ENCODE peak calls at places on chromosomes 2 and 18, in eight cellular contexts. H, C, K, B, Z, U, J and Q are unnamed samples.

GRCh38 chr18:61203151-61203550 is 130.1 kb upstream of the CDH20 start:
- DNase-seq in H (no peak), C (no peak), K (no peak), B (no peak), Z (no peak), U (no peak), J (no peak), Q (no peak)

GRCh38 chr2:179983250-179983932 is 23.7 kb downstream of the CWC22 start:
- DNase-seq in H (no peak), C (no peak), K (no peak), B (no peak), Z (no peak), U (no peak), J (no peak), Q (no peak)

GRCh38 chr2:230067990-230068657 is 600 bp downstream of the SLC16A14 start:
- DNase-seq in H (no peak), C (peak; percentile 72), K (peak; percentile 35), B (peak; percentile 59), Z (peak; percentile 82), U (peak; percentile 9), J (peak; percentile 72), Q (peak; percentile 30)

GRCh38 chr2:76120176-76120575 is 409.5 kb upstream of the GCFC2 start:
- DNase-seq in H (no peak), C (no peak), K (no peak), B (no peak), Z (no peak), U (no peak), J (no peak), Q (no peak)

GRCh38 chr2:47867205-47867604 is 39.1 kb downstream of the FBXO11 start:
- DNase-seq in H (no peak), C (no peak), K (peak; percentile 58), B (peak; percentile 46), Z (no peak), U (no peak), J (no peak), Q (no peak)

GRCh38 chr2:108305901-108306300 is 17.2 kb downstream of the SULT1C2 start:
- DNase-seq in H (no peak), C (no peak), K (no peak), B (no peak), Z (no peak), U (no peak), J (no peak), Q (no peak)

GRCh38 chr18:62505669-62506494 is 16.9 kb upstream of the ZCCHC2 start:
- DNase-seq in H (no peak), C (no peak), K (no peak), B (no peak), Z (no peak), U (no peak), J (peak; percentile 57), Q (no peak)

GRCh38 chr2:218805627-218806026 is 23.7 kb downstream of the CYP27A1 start:
- DNase-seq in H (no peak), C (no peak), K (no peak), B (no peak), Z (peak; percentile 53), U (no peak), J (no peak), Q (no peak)

GRCh38 chr2:95013726-95014125 is 11.8 kb upstream of the MAL start:
- DNase-seq in H (no peak), C (peak; percentile 8), K (no peak), B (no peak), Z (no peak), U (no peak), J (no peak), Q (no peak)

GRCh38 chr18:62396381-62396780 is 71.3 kb downstream of the TNFRSF11A start:
- DNase-seq in H (no peak), C (no peak), K (no peak), B (no peak), Z (no peak), U (no peak), J (no peak), Q (no peak)

GRCh38 chr2:222982010-222982908 is 69.7 kb upstream of the KCNE4 start:
- DNase-seq in H (no peak), C (no peak), K (peak; percentile 49), B (no peak), Z (peak; percentile 42), U (peak; percentile 70), J (no peak), Q (peak; percentile 61)

GRCh38 chr2:218186876-218187649 is 20.3 kb upstream of the CXCR1 start:
- DNase-seq in H (no peak), C (no peak), K (no peak), B (no peak), Z (no peak), U (no peak), J (no peak), Q (peak; percentile 17)

GRCh38 chr2:20148841-20149702 is 75.9 kb downstream of the SDC1 start:
- DNase-seq in H (no peak), C (no peak), K (no peak), B (peak; percentile 69), Z (peak; percentile 61), U (no peak), J (no peak), Q (no peak)

GRCh38 chr2:160062283-160063005 is at the start of gene PLA2R1:
- DNase-seq in H (no peak), C (peak; percentile 73), K (peak; percentile 63), B (peak; percentile 66), Z (peak; percentile 76), U (no peak), J (no peak), Q (peak; percentile 38)

GRCh38 chr18:6781846-6782245 is 52.3 kb downstream of the ARHGAP28 start:
- DNase-seq in H (no peak), C (no peak), K (peak; percentile 35), B (no peak), Z (no peak), U (no peak), J (no peak), Q (no peak)
- H3K4me3 ChIP-seq in H (no peak overlapping the region), C (no peak overlapping the region), K (no peak overlapping the region), B (no peak overlapping the region), Z (no peak overlapping the region), U (no peak overlapping the region), J (no peak overlapping the region), Q (no peak overlapping the region)

GRCh38 chr2:101205521-101205998 is 47.1 kb upstream of the CNOT11 start:
- DNase-seq in H (no peak), C (no peak), K (peak; percentile 45), B (peak; percentile 75), Z (peak; percentile 82), U (peak; percentile 65), J (no peak), Q (peak; percentile 68)
- H3K4me3 ChIP-seq in H (no peak overlapping the region), C (no peak overlapping the region), K (no peak overlapping the region), B (peak overlapping the region; percentile 7), Z (no peak overlapping the region), U (peak overlapping the region; percentile 33), J (no peak overlapping the region), Q (no peak overlapping the region)

GRCh38 chr2:13876491-13877037 is 756.0 kb upstream of the LRATD1 start:
- DNase-seq in H (no peak), C (no peak), K (no peak), B (no peak), Z (no peak), U (no peak), J (no peak), Q (no peak)
- H3K4me3 ChIP-seq in H (no peak overlapping the region), C (no peak overlapping the region), K (no peak overlapping the region), B (no peak overlapping the region), Z (no peak overlapping the region), U (peak overlapping the region; percentile 27), J (no peak overlapping the region), Q (no peak overlapping the region)

GRCh38 chr2:74146929-74147728 is 583 bp downstream of the BOLA3 start:
- DNase-seq in H (no peak), C (no peak), K (no peak), B (peak; percentile 38), Z (peak; percentile 64), U (peak; percentile 32), J (peak; percentile 25), Q (no peak)
- H3K4me3 ChIP-seq in H (peak overlapping the region; percentile 64), C (peak overlapping the region; percentile 77), K (peak overlapping the region; percentile 52), B (peak overlapping the region; percentile 94), Z (peak overlapping the region; percentile 98), U (peak overlapping the region; percentile 69), J (peak overlapping the region; percentile 86), Q (peak overlapping the region; percentile 78)

GRCh38 chr2:100884145-100884621 is 64.2 kb downstream of the NPAS2 start:
- DNase-seq in H (no peak), C (no peak), K (no peak), B (no peak), Z (no peak), U (no peak), J (no peak), Q (no peak)
- H3K4me3 ChIP-seq in H (no peak overlapping the region), C (no peak overlapping the region), K (no peak overlapping the region), B (no peak overlapping the region), Z (no peak overlapping the region), U (no peak overlapping the region), J (no peak overlapping the region), Q (no peak overlapping the region)

GRCh38 chr2:54904836-54905235 is 145.4 kb downstream of the RTN4 start:
- DNase-seq in H (no peak), C (peak; percentile 75), K (no peak), B (no peak), Z (no peak), U (no peak), J (no peak), Q (no peak)

GRCh38 chr2:54901224-54901986 is 148.8 kb downstream of the RTN4 start:
- DNase-seq in H (no peak), C (no peak), K (no peak), B (no peak), Z (no peak), U (no peak), J (no peak), Q (no peak)

GRCh38 chr2:54906711-54907110 is 143.5 kb downstream of the RTN4 start:
- DNase-seq in H (no peak), C (no peak), K (no peak), B (no peak), Z (peak; percentile 18), U (no peak), J (no peak), Q (no peak)

GRCh38 chr2:54902763-54903162 is 147.5 kb downstream of the RTN4 start:
- DNase-seq in H (no peak), C (no peak), K (no peak), B (no peak), Z (no peak), U (no peak), J (no peak), Q (no peak)

DNA sequence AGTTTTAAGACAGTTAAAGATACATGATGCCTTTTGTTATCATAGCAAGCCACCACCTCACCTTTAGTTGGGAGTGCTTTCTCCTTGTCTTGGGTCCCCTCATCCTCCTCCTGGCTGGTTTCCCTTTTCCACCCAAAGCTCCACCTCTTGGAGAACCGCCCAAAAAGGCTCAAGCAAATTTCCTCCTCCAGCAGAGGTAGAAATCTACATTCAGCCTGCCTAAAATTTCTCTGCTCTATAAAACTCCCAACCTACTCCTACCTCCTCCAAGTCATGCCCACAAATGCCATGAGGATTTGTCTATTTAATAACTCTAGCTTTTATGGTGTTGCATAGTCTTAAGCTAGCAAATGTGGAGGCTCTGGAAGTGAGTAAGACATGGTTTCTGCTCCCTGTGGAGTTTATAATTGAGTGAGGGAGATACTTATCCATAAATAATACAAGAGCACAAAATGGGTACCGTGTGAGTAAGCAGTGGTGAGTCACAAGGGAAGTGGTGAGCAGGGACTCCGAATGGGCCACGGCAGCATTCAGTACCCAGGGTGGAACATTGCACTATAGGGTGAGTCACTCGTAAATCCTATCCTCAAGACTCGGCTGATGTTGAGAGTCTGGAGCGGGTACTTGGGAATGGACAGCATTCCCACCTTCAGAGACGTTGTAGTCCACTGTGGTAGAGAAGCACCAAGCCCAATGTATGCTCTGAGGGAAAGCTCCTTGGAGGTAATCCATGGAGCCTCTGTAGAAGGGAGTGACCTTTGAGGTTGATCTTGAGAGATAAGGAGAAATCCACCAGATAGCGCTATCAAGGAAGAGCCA is 146.3 kb downstream of the RTN4 start:
- DNase-seq in H (no peak), C (peak; percentile 73), K (peak; percentile 25), B (peak; percentile 97), Z (no peak), U (no peak), J (no peak), Q (no peak)
- H3K4me3 ChIP-seq in H (no peak overlapping the region), C (no peak overlapping the region), K (no peak overlapping the region), B (no peak overlapping the region), Z (no peak overlapping the region), U (no peak overlapping the region), J (no peak overlapping the region), Q (no peak overlapping the region)

GRCh38 chr2:237156131-237156856 is 70.6 kb downstream of the COPS8 start:
- DNase-seq in H (no peak), C (peak; percentile 59), K (peak; percentile 85), B (peak; percentile 86), Z (no peak), U (no peak), J (no peak), Q (no peak)
- H3K4me3 ChIP-seq in H (no peak overlapping the region), C (no peak overlapping the region), K (no peak overlapping the region), B (peak overlapping the region; percentile 22), Z (no peak overlapping the region), U (no peak overlapping the region), J (no peak overlapping the region), Q (no peak overlapping the region)